ENCODE peak calls at places on chromosomes 4 and X, in ten cellular contexts. W is Peyer's patch, B is right lobe of liver, G is K562, S is HepG2, F is heart left ventricle, Z is transverse colon, O is body of pancreas, D is lower leg skin, C is sigmoid colon. V is an unnamed sample.

GRCh38 chrX:38800981-38801845 is at the start of gene MID1IP1:
- DNase-seq in W (peak; percentile 93), B (peak; percentile 94), G (peak; percentile 94), S (peak; percentile 81), F (peak; percentile 94), Z (peak; percentile 92), O (peak; percentile 96), D (peak; percentile 85), C (peak; percentile 97), V (peak; percentile 94)

GRCh38 chrX:49276207-49276606 is 6.6 kb downstream of the PPP1R3F start:
- DNase-seq in W (peak; percentile 11), B (no peak), G (no peak), S (no peak), F (no peak), Z (no peak), O (no peak), D (no peak), C (peak; percentile 17), V (no peak)

GRCh38 chr4:65669008-65669971 is 999 bp downstream of the EPHA5 start:
- DNase-seq in W (no peak), B (peak; percentile 51), G (no peak), S (no peak), F (no peak), Z (no peak), O (no peak), D (no peak), C (peak; percentile 59), V (no peak)

GRCh38 chrX:31209005-31209612 is 137.3 kb upstream of the FTHL17 start:
- DNase-seq in W (no peak), B (no peak), G (no peak), S (no peak), F (no peak), Z (no peak), O (no peak), D (no peak), C (no peak), V (no peak)

GRCh38 chr4:15704145-15704544 is 1.3 kb downstream of the BST1 start:
- DNase-seq in W (no peak), B (no peak), G (no peak), S (no peak), F (no peak), Z (no peak), O (no peak), D (no peak), C (no peak), V (no peak)

GRCh38 chrX:139049455-139049854 is 337.9 kb upstream of the FGF13 start:
- DNase-seq in W (no peak), B (no peak), G (no peak), S (no peak), F (no peak), Z (no peak), O (no peak), D (no peak), C (no peak), V (no peak)

GRCh38 chr4:91611786-91612185 is 692.0 kb upstream of the GRID2 start:
- DNase-seq in W (no peak), B (no peak), G (no peak), S (no peak), F (no peak), Z (no peak), O (no peak), D (no peak), C (no peak), V (no peak)

GRCh38 chr4:16524379-16524778 is 298.1 kb upstream of the TAPT1 start:
- DNase-seq in W (no peak), B (no peak), G (no peak), S (no peak), F (no peak), Z (no peak), O (no peak), D (no peak), C (no peak), V (no peak)

GRCh38 chr4:57159866-57160265 is 49.7 kb upstream of the IGFBP7 start:
- DNase-seq in W (no peak), B (no peak), G (no peak), S (no peak), F (no peak), Z (no peak), O (no peak), D (no peak), C (no peak), V (no peak)

GRCh38 chrX:13253223-13253622 is 66.6 kb downstream of the ATXN3L start:
- DNase-seq in W (no peak), B (no peak), G (no peak), S (no peak), F (no peak), Z (no peak), O (no peak), D (no peak), C (no peak), V (no peak)

GRCh38 chr4:77538144-77538543 is 67.5 kb upstream of the CXCL13 start:
- DNase-seq in W (no peak), B (no peak), G (no peak), S (no peak), F (no peak), Z (no peak), O (peak; percentile 11), D (no peak), C (no peak), V (no peak)

GRCh38 chrX:8783100-8784098 is 17.8 kb downstream of the FAM9A start:
- DNase-seq in W (no peak), B (no peak), G (peak; percentile 52), S (peak; percentile 6), F (no peak), Z (no peak), O (peak; percentile 38), D (no peak), C (no peak), V (peak; percentile 43)

DNA sequence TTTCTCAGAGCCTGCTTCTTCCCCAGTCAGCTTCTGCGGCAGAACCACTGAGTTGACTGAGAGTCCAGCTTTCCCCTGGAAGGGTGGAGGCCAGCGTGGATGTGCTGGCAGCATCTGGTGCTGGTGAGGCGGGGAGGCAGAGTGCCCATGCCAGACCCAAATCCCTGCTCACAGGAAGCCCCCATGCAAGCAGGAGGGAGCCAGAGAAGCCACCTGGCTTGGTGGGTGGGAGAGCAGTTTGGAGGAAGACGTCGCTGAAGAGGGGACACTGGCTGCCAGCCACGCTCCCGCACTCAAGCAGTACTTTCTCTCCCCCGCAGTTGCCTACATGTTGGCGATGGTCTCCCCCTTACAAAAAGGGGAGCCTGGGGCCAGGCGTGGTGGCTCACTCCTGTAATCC is 6.0 kb downstream of the PDZD4 start:
- DNase-seq in W (no peak), B (no peak), G (no peak), S (no peak), F (no peak), Z (no peak), O (no peak), D (no peak), C (peak; percentile 42), V (no peak)
- TF ChIP-seq POLR2A in W (no peak), B (no peak), G (no peak), S (no peak), F (no peak), Z (no peak), O (no peak), D (no peak), C (no peak), V (no peak)

GRCh38 chr4:112284662-112285411 is 867 bp downstream of the TIFA start:
- DNase-seq in W (peak; percentile 59), B (peak; percentile 61), G (peak; percentile 28), S (no peak), F (no peak), Z (peak; percentile 27), O (peak; percentile 40), D (no peak), C (no peak), V (peak; percentile 23)

GRCh38 chr4:112282860-112283667 is 2.6 kb downstream of the TIFA start:
- DNase-seq in W (no peak), B (no peak), G (no peak), S (peak; percentile 73), F (no peak), Z (no peak), O (no peak), D (no peak), C (no peak), V (no peak)

GRCh38 chr4:112287258-112287873 is 1.7 kb upstream of the TIFA start:
- DNase-seq in W (peak; percentile 78), B (no peak), G (no peak), S (no peak), F (no peak), Z (peak; percentile 24), O (no peak), D (no peak), C (no peak), V (no peak)

GRCh38 chr4:112280657-112281056 is 5.0 kb downstream of the TIFA start:
- DNase-seq in W (no peak), B (no peak), G (no peak), S (no peak), F (no peak), Z (no peak), O (no peak), D (no peak), C (no peak), V (no peak)

GRCh38 chr4:112284166-112284565 is 1.5 kb downstream of the TIFA start:
- DNase-seq in W (no peak), B (no peak), G (peak; percentile 12), S (no peak), F (no peak), Z (no peak), O (no peak), D (no peak), C (no peak), V (no peak)
- TF ChIP-seq POLR2A in W (no peak), B (no peak), G (no peak), S (no peak), F (no peak), Z (no peak), O (no peak), D (no peak), C (no peak), V (no peak)

DNA sequence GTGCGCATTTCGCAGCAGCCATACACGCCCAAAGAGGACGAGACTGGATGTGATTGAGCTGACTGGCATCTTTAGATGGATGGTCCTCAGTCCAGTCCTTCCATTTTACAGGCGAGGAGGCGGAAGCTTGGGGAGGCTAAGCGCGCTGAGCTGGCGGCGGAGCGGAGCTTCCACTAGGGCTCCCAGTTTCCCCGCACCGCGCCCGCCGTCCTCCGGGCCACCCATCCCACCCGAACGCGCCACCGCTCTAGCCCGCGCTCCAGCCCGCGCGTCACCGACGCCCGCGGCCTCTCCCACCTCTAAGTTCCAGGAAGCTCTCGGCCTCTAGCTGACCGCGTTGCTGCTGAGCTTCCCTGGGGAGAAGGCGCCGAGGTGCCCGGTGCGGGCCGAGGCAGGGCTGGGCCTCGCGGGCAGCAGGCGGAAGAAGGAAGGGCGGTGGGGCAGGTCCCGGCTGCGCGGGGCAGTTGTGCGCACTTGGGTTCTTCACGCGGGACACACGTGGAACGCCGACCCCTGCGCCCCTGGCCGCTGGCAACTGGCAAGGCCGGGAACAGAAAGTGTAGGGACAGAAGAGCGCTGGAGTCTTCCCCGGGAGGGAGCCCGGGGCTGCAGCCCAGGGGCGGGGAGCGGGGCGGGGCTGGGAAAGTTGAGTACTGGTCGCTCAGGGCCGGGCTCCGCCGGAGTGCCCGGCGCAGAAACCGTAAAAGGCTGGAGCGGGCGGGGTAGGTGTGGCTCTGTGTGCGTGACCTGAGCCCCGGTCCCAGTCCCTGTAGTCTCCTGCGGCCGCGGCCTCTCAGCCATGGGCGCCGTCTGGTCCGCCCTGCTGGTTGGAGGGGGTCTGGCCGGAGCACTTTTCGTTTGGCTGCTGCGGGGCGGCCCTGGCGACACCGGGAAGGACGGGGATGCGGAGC is at the start of gene STBD1:
- DNase-seq in W (peak; percentile 85), B (peak; percentile 97), G (peak; percentile 46), S (peak; percentile 68), F (peak; percentile 91), Z (peak; percentile 89), O (peak; percentile 87), D (peak; percentile 47), C (peak; percentile 89), V (peak; percentile 28)
- TF ChIP-seq POLR2A in W (peak; percentile 70), B (peak; percentile 87), G (peak; percentile 54), S (peak; percentile 34), F (peak; percentile 61), Z (peak; percentile 88), O (peak; percentile 86), D (no peak), C (peak; percentile 27), V (no peak)

GRCh38 chrX:109536439-109537323 is at the start of gene NXT2:
- DNase-seq in W (peak; percentile 95), B (peak; percentile 95), G (peak; percentile 94), S (peak; percentile 83), F (peak; percentile 94), Z (peak; percentile 93), O (peak; percentile 94), D (peak; percentile 87), C (peak; percentile 95), V (peak; percentile 94)
- TF ChIP-seq POLR2A in W (peak; percentile 74), B (peak; percentile 69), G (peak; percentile 93), S (peak; percentile 90), F (peak; percentile 44), Z (peak; percentile 82), O (peak; percentile 93), D (peak; percentile 15), C (peak; percentile 61), V (peak; percentile 90)